ENCODE peak calls at places on chromosome 2, in seven cellular contexts. I is astrocyte of the spinal cord, T is heart right ventricle, A is activated T-helper 1 cell treated with Interleukin-2 at 50 U/mL for 16 hours, W is dorsolateral prefrontal cortex, O is foreskin keratinocyte, D is neural progenitor cell. C is an unnamed sample.

GRCh38 chr2:157751462-157752058 is 122.9 kb upstream of the ACVR1C start:
- DNase-seq in A (no peak), O (peak; percentile 90), I (peak; percentile 79), W (peak; percentile 37), T (no peak), D (peak; percentile 15), C (no peak)

GRCh38 chr2:55168221-55169154 is 63.6 kb downstream of the CLHC1 start:
- DNase-seq in W (peak; percentile 74), T (peak; percentile 52), I (peak; percentile 86), O (peak; percentile 57), A (no peak), D (peak; percentile 51), C (peak; percentile 81)

GRCh38 chr2:137857871-137858270 is 106.4 kb upstream of the HNMT start:
- DNase-seq in D (peak; percentile 7), I (no peak), O (no peak), A (no peak), W (no peak), T (no peak), C (no peak)

GRCh38 chr2:1055014-1055595 is 104.5 kb downstream of the SNTG2 start:
- DNase-seq in T (no peak), W (no peak), D (no peak), A (no peak), O (peak; percentile 73), I (peak; percentile 84), C (no peak)

GRCh38 chr2:206418968-206419367 is 24.4 kb upstream of the ADAM23 start:
- DNase-seq in W (no peak), A (no peak), T (no peak), I (no peak), D (no peak), O (peak; percentile 25), C (no peak)

GRCh38 chr2:99490088-99491065 is 560 bp upstream of the REV1 start:
- DNase-seq in O (peak; percentile 92), A (peak; percentile 92), W (peak; percentile 88), T (peak; percentile 92), I (peak; percentile 96), D (peak; percentile 98), C (peak; percentile 85)

GRCh38 chr2:85053802-85054201 is 79.4 kb upstream of the TCF7L1 start:
- DNase-seq in T (no peak), D (peak; percentile 73), A (no peak), W (no peak), O (peak; percentile 71), I (peak; percentile 20), C (no peak)

GRCh38 chr2:10342245-10342951 is 39.7 kb downstream of the HPCAL1 start:
- DNase-seq in I (no peak), T (no peak), W (no peak), A (no peak), O (no peak), D (no peak), C (no peak)

GRCh38 chr2:149421791-149422190 is 91.4 kb downstream of the LYPD6 start:
- DNase-seq in A (no peak), D (no peak), W (no peak), T (no peak), I (no peak), O (no peak), C (no peak)

GRCh38 chr2:85459771-85460170 is 41.3 kb downstream of the SH2D6 start:
- DNase-seq in D (no peak), A (no peak), O (no peak), W (no peak), I (no peak), T (no peak), C (no peak)

GRCh38 chr2:133346654-133347053 is 221.6 kb downstream of the NCKAP5 start:
- DNase-seq in A (no peak), I (peak; percentile 38), W (no peak), D (no peak), T (no peak), O (peak; percentile 94), C (no peak)

GRCh38 chr2:99552529-99552928 is 62.7 kb upstream of the REV1 start:
- DNase-seq in W (no peak), A (no peak), I (no peak), D (no peak), O (no peak), T (peak; percentile 53), C (no peak)

C was measured in nucleus accumbens.